ENCODE peak calls at places on chromosomes 4 and X, in eight cellular contexts. V is activated CD4-positive, alpha-beta T cell treated with anti-CD3 and anti-CD28 coated beads, Interleukin-2, amount 50 U/mL, for 1 hour; T is activated naive CD8-positive, alpha-beta T cell treated with anti-CD3 and anti-CD28 coated beads, Interleukin-2, amount 50 U/mL, for 24 hours; F is BE2C; Q is T-cell; P is GM06990; X is AG10803; A is activated CD8-positive, alpha-beta memory T cell treated with anti-CD3 and anti-CD28 coated beads, Interleukin-2, amount 50 U/mL, for 48 hours. Y is an unnamed sample.

GRCh38 chr4:177596035-177596434 is 153.8 kb upstream of the AGA start:
- DNase-seq in A (peak), F (peak), T (peak), P (no peak), Q (no peak), V (no peak), X (peak), Y (peak)

GRCh38 chr4:18480342-18480741 is 458.8 kb upstream of the LCORL start:
- DNase-seq in X (no peak), A (no peak), F (no peak), T (no peak), P (no peak), V (no peak), Q (no peak), Y (no peak)

GRCh38 chr4:15963568-15963967 is 593 bp upstream of the FGFBP2 start:
- DNase-seq in F (no peak), A (peak), V (no peak), Q (peak), T (peak), P (no peak), X (no peak), Y (no peak)

GRCh38 chrX:47664737-47665136 is 5.8 kb upstream of the UXT start:
- DNase-seq in F (no peak), X (no peak), Q (no peak), V (no peak), P (no peak), T (no peak), A (no peak), Y (no peak)

GRCh38 chr4:173420324-173420752 is 21.4 kb upstream of the SCRG1 start:
- DNase-seq in P (no peak), Q (no peak), X (peak), A (no peak), V (no peak), T (no peak), F (no peak), Y (no peak)

GRCh38 chrX:140971385-140971784 is 31.0 kb upstream of the SPANXB1 start:
- DNase-seq in X (no peak), T (no peak), P (no peak), V (no peak), Q (no peak), F (peak), A (no peak), Y (no peak)

GRCh38 chrX:115579327-115579726 is 18.4 kb downstream of the PLS3 start:
- DNase-seq in P (no peak), Q (no peak), T (no peak), F (no peak), X (no peak), A (no peak), V (no peak), Y (no peak)

GRCh38 chrX:118271770-118272169 is 74.1 kb upstream of the WDR44 start:
- DNase-seq in Q (no peak), X (no peak), P (no peak), F (peak), A (no peak), T (no peak), V (no peak), Y (no peak)

GRCh38 chrX:123308663-123309062 is 124.6 kb downstream of the GRIA3 start:
- DNase-seq in V (no peak), Q (no peak), P (no peak), X (no peak), A (no peak), F (no peak), T (no peak), Y (no peak)

GRCh38 chr4:27123050-27123768 is 262.6 kb downstream of the STIM2 start:
- DNase-seq in V (no peak), P (no peak), F (no peak), X (no peak), Q (no peak), T (no peak), A (no peak), Y (no peak)

GRCh38 chrX:43655961-43656494 is at the start of gene MAOA:
- DNase-seq in A (peak), X (no peak), Q (peak), T (peak), P (no peak), F (peak), V (peak), Y (peak)

GRCh38 chrX:57453901-57454300 is 137.9 kb upstream of the ZXDB start:
- DNase-seq in Q (no peak), F (peak), T (peak), X (peak), P (peak), A (no peak), V (peak), Y (no peak)

GRCh38 chrX:38891641-38892413 is 90.6 kb downstream of the MID1IP1 start:
- DNase-seq in A (no peak), P (peak), X (peak), T (no peak), F (no peak), Q (no peak), V (no peak), Y (no peak)

GRCh38 chr4:1255151-1255550 is 6.2 kb upstream of the CTBP1 start:
- DNase-seq in V (no peak), T (peak), F (no peak), Q (no peak), X (peak), A (no peak), P (no peak), Y (no peak)

GRCh38 chrX:84216406-84216805 is 28.4 kb upstream of the RPS6KA6 start:
- DNase-seq in V (no peak), X (no peak), P (no peak), F (no peak), A (no peak), T (no peak), Q (no peak), Y (no peak)

GRCh38 chr4:1763550-1764080 is 29.5 kb upstream of the FGFR3 start:
- DNase-seq in T (no peak), P (no peak), Q (no peak), X (peak), F (no peak), V (no peak), A (no peak), Y (no peak)

GRCh38 chr4:102174800-102175199 is 170.5 kb downstream of the SLC39A8 start:
- DNase-seq in F (no peak), Q (no peak), P (no peak), A (no peak), V (no peak), T (no peak), X (peak), Y (no peak)

GRCh38 chr4:169064281-169064680 is 54.2 kb upstream of the CBR4 start:
- DNase-seq in X (peak), P (no peak), A (no peak), F (no peak), Q (no peak), V (no peak), T (no peak), Y (no peak)

GRCh38 chr4:85952518-85952917 is 407.3 kb downstream of the MAPK10 start:
- DNase-seq in P (no peak), T (no peak), A (no peak), X (peak), F (no peak), Q (no peak), V (no peak), Y (no peak)

GRCh38 chr4:108072300-108072699 is 82.6 kb downstream of the HADH start:
- DNase-seq in Q (peak), V (peak), F (no peak), P (peak), A (no peak), X (no peak), T (peak), Y (no peak)

GRCh38 chr4:112522389-112522788 is 6.4 kb upstream of the NEUROG2 start:
- DNase-seq in F (no peak), V (no peak), P (no peak), Q (no peak), X (no peak), A (no peak), T (no peak), Y (no peak)

GRCh38 chrX:1661048-1661921 is 46.4 kb downstream of the ASMT start:
- DNase-seq in Q (peak), V (peak), X (no peak), F (no peak), A (peak), T (no peak), P (peak), Y (no peak)

GRCh38 chr4:113276448-113277158 is 227.2 kb downstream of the ANK2 start:
- DNase-seq in X (peak), V (no peak), P (no peak), Q (no peak), T (no peak), F (no peak), A (no peak), Y (no peak)

GRCh38 chr4:52925531-52925968 is 63.4 kb downstream of the RASL11B start:
- DNase-seq in F (peak), T (no peak), A (no peak), Q (no peak), V (no peak), P (no peak), X (no peak), Y (no peak)

GRCh38 chrX:104141087-104141760 is 15.6 kb downstream of the SLC25A53 start:
- DNase-seq in T (no peak), P (no peak), F (no peak), A (no peak), V (no peak), Q (no peak), X (no peak), Y (no peak)

GRCh38 chr4:15656038-15656470 is 897 bp upstream of the FBXL5 start:
- DNase-seq in F (no peak), Q (no peak), T (no peak), A (no peak), P (no peak), X (no peak), V (no peak), Y (no peak)

GRCh38 chrX:12789976-12790375 is 1.2 kb upstream of the PRPS2 start:
- DNase-seq in A (no peak), X (no peak), T (no peak), F (no peak), V (no peak), Q (no peak), P (no peak), Y (no peak)

GRCh38 chrX:153519569-153520285 is 2.3 kb downstream of the ATP2B3 start:
- DNase-seq in T (no peak), Q (no peak), P (no peak), F (no peak), V (no peak), A (no peak), X (no peak), Y (no peak)

GRCh38 chr4:128060130-128060619 is 937 bp upstream of the LARP1B start:
- DNase-seq in P (no peak), X (peak), F (no peak), V (no peak), T (no peak), A (no peak), Q (no peak), Y (no peak)

GRCh38 chr4:3483471-3483921 is 20.4 kb downstream of the DOK7 start:
- DNase-seq in X (peak), T (no peak), V (no peak), F (no peak), P (no peak), Q (no peak), A (no peak), Y (no peak)

GRCh38 chrX:53686151-53686885 is at the start of gene HUWE1:
- DNase-seq in A (peak), X (peak), Q (peak), T (peak), P (peak), V (peak), F (peak), Y (peak)

GRCh38 chr4:43132010-43132582 is 239.6 kb downstream of the GRXCR1 start:
- DNase-seq in A (peak), Q (no peak), X (peak), T (peak), P (peak), V (peak), F (peak), Y (peak)

GRCh38 chr4:135838889-135839288 is 1637.3 kb upstream of the PABPC4L start:
- DNase-seq in F (peak), T (no peak), X (no peak), A (no peak), Q (no peak), P (no peak), V (no peak), Y (peak)

Y was measured in dorsolateral prefrontal cortex.